ENCODE peak calls at places on chromosome 12, in four cellular contexts. S is activated T-cell treated with anti-CD3 and anti-CD28 coated beads, Interleukin-2, amount 50 U/mL, for 72 hours; V is activated CD8-positive, alpha-beta T cell treated with anti-CD3 and anti-CD28 coated beads for 36 hours; Z is activated CD4-positive, alpha-beta T cell treated with anti-CD3 and anti-CD28 coated beads for 36 hours. W is an unnamed sample.

GRCh38 chr12:77795699-77796098 is 35.0 kb upstream of the NAV3 start:
- ATAC-seq in S (no peak), V (no peak), Z (no peak), W (no peak)

GRCh38 chr12:79624378-79624777 is 66.4 kb downstream of the PAWR start:
- ATAC-seq in S (no peak), V (no peak), Z (no peak), W (no peak)

GRCh38 chr12:42802688-42803279 is 213.2 kb upstream of the PRICKLE1 start:
- ATAC-seq in S (no peak), V (no peak), Z (no peak), W (no peak)

GRCh38 chr12:6696690-6697583 is 3.7 kb downstream of the PIANP start:
- ATAC-seq in S (no peak), V (no peak), Z (no peak), W (no peak)

GRCh38 chr12:129084875-129085826 is 231.9 kb downstream of the GLT1D1 start:
- ATAC-seq in S (no peak), V (no peak), Z (no peak), W (no peak)

GRCh38 chr12:92363295-92364146 is 217.9 kb upstream of the BTG1 start:
- ATAC-seq in S (peak), V (peak), Z (peak), W (peak)

GRCh38 chr12:3747976-3748619 is 4.8 kb downstream of the CRACR2A start:
- ATAC-seq in S (no peak), V (no peak), Z (no peak), W (no peak)

GRCh38 chr12:120726510-120726793 is 826 bp downstream of the ACADS start:
- ATAC-seq in S (no peak), V (no peak), Z (no peak), W (no peak)

GRCh38 chr12:49877066-49877465 is 26.6 kb downstream of the FAIM2 start:
- ATAC-seq in S (no peak), V (no peak), Z (no peak), W (no peak)

GRCh38 chr12:1273051-1273450 is 282.0 kb downstream of the ERC1 start:
- ATAC-seq in S (no peak), V (no peak), Z (no peak), W (no peak)

GRCh38 chr12:83710851-83711250 is 1024.1 kb downstream of the TMTC2 start:
- ATAC-seq in S (no peak), V (no peak), Z (no peak), W (no peak)

GRCh38 chr12:43206396-43206795 is 345.6 kb downstream of the ADAMTS20 start:
- ATAC-seq in S (no peak), V (no peak), Z (no peak), W (no peak)

GRCh38 chr12:76290963-76291859 is 57.0 kb downstream of the BBS10 start:
- ATAC-seq in S (no peak), V (no peak), Z (no peak), W (no peak)

GRCh38 chr12:26389303-26389702 is 193.9 kb downstream of the SSPN start:
- ATAC-seq in S (no peak), V (no peak), Z (no peak), W (no peak)

GRCh38 chr12:44618960-44619359 is 257.2 kb downstream of the NELL2 start:
- ATAC-seq in S (no peak), V (no peak), Z (no peak), W (no peak)

GRCh38 chr12:113981876-113982275 is 15.8 kb upstream of the RBM19 start:
- ATAC-seq in S (no peak), V (no peak), Z (no peak), W (no peak)

GRCh38 chr12:132235116-132235820 is 91.0 kb downstream of the NOC4L start:
- ATAC-seq in S (no peak), V (no peak), Z (no peak), W (no peak)

GRCh38 chr12:75783093-75783877 is 248.3 kb downstream of the PHLDA1 start:
- ATAC-seq in S (no peak), V (no peak), Z (no peak), W (no peak)

GRCh38 chr12:76706099-76706498 is 57.8 kb upstream of the ZDHHC17 start:
- ATAC-seq in S (no peak), V (no peak), Z (no peak), W (no peak)

GRCh38 chr12:9752145-9752717 is 8.5 kb downstream of the CD69 start:
- ATAC-seq in S (peak), V (no peak), Z (peak), W (peak)

GRCh38 chr12:12425616-12426015 is 68.7 kb downstream of the BORCS5 start:
- ATAC-seq in S (peak), V (peak), Z (peak), W (no peak)

GRCh38 chr12:3490848-3491382 is at the start of gene PRMT8:
- ATAC-seq in S (no peak), V (no peak), Z (no peak), W (no peak)

GRCh38 chr12:106345739-106346138 is 11.8 kb upstream of the POLR3B start:
- ATAC-seq in S (no peak), V (peak), Z (peak), W (peak)

GRCh38 chr12:19572920-19573558 is 133.7 kb downstream of the AEBP2 start:
- ATAC-seq in S (no peak), V (peak), Z (no peak), W (no peak)

GRCh38 chr12:47900480-47901129 is 4.2 kb downstream of the VDR start:
- ATAC-seq in S (no peak), V (no peak), Z (no peak), W (no peak)

W was measured in activated T-helper 17 cell treated with anti-CD3 and anti-CD28 coated beads, Interleukin-2, amount 50 U/mL, for 72 hours.